ENCODE peak calls at places on chromosome 1, in four cellular contexts. C is left ventricle myocardium inferior; A is CD8-positive, alpha-beta T cell; J is OCI-LY7. Q is an unnamed sample. For H3K4me1, the result is how much of the 10 kb centered on the place peaks cover.

GRCh38 chr1:86542626-86543025 is 4.3 kb upstream of the CLCA4 start:
- DNase-seq in C (no peak), A (no peak), J (no peak), Q (peak)

GRCh38 chr1:50251592-50252165 is 143.0 kb downstream of the ELAVL4 start:
- DNase-seq in C (no peak), A (no peak), J (peak), Q (no peak)

GRCh38 chr1:8343464-8344001 is 25.6 kb downstream of the SLC45A1 start:
- DNase-seq in C (peak), A (no peak), J (no peak), Q (peak)

GRCh38 chr1:154176341-154176740 is 15.6 kb downstream of the TPM3 start:
- DNase-seq in C (no peak), A (no peak), J (no peak), Q (no peak)

GRCh38 chr1:34060331-34060730 is 104.7 kb downstream of the CSMD2 start:
- DNase-seq in C (no peak), A (no peak), J (no peak), Q (no peak)

GRCh38 chr1:219542828-219543518 is 69.9 kb downstream of the ZC3H11B start:
- DNase-seq in C (no peak), A (no peak), J (no peak), Q (peak)

GRCh38 chr1:60388092-60388987 is 314.8 kb upstream of the C1orf87 start:
- DNase-seq in C (no peak), A (no peak), J (no peak), Q (no peak)

GRCh38 chr1:25068829-25069228 is 138.8 kb upstream of the RUNX3 start:
- DNase-seq in C (no peak), A (no peak), J (peak), Q (no peak)

GRCh38 chr1:181166377-181167196 is 78.1 kb downstream of the IER5 start:
- DNase-seq in C (peak), A (peak), J (peak), Q (peak)

GRCh38 chr1:16352842-16353535 is 709 bp upstream of the FBXO42 start:
- DNase-seq in C (no peak), A (no peak), J (peak), Q (no peak)

DNA sequence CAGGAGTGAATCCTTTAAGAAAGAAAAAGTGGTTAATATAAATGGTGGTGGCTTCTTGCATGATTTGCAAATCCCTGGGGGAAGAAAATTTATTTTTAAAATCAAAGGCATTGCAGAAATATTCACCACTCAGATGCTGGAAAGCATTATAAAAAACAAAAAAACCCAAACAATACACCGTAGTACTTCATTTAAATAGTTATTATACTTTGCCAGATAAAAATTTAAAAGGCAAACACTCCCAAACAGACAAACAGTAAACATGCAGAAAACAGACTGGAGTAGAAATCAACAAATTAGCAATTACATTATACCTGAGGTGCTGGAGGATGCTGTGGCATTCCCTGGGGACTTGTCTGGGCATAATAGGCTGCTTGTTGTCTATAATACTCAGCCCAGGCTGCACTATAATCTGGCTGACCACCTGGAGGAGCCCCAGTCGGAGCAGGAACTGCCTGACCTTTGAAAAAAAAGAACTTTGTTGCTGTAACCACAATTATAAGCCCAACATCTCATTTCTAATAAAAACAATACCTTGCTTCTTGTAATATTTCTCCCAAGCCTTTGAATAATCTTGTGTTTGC is 29.9 kb downstream of the FUBP1 start:
- DNase-seq in C (no peak), A (no peak), J (peak), Q (peak)
- TF ChIP-seq CTCF in C (peak), A (no peak), J (peak), Q (peak)

GRCh38 chr1:233673947-233674431 is 60.1 kb downstream of the KCNK1 start:
- DNase-seq in C (no peak), A (no peak), J (no peak), Q (no peak)
- H3K27ac ChIP-seq in C (no peak), A (no peak), J (no peak), Q (no peak)

GRCh38 chr1:31422505-31423319 is 9.7 kb downstream of the SERINC2 start:
- DNase-seq in C (peak), A (peak), J (peak), Q (peak)
- H3K4me1 ChIP-seq in C (under half), A (under half), J (under half), Q (under half)

GRCh38 chr1:113903496-113904291 is 905 bp downstream of the AP4B1 start:
- DNase-seq in C (no peak), A (no peak), J (peak), Q (no peak)

GRCh38 chr1:113901171-113901570 is 3.4 kb downstream of the AP4B1 start:
- DNase-seq in C (no peak), A (no peak), J (no peak), Q (no peak)

GRCh38 chr1:113904292-113904673 is 316 bp downstream of the AP4B1 start:
- DNase-seq in C (no peak), A (no peak), J (peak), Q (no peak)

GRCh38 chr1:113904674-113905434 is at the start of the genes AP4B1 and DCLRE1B:
- DNase-seq in C (peak), A (peak), J (peak), Q (peak)

DNA sequence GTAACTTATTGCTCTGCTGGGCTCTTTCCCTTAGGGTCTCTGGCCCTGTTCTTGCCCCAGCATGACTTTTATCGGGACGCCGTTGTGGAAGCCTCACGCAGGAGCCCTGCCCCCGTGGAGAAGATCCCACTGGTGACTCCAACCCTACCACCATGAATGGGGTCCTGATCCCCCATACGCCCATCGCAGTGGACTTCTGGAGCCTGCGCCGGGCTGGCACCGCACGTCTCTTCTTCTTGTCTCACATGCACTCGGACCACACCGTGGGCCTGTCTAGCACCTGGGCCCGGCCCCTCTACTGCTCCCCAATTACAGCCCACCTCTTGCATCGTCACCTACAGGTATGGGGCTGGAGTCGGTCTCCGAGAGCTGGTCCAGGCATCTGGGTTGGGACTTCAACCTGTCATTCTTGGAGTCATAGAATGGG is 322 bp downstream of the DCLRE1B start:
- DNase-seq in C (peak), A (no peak), J (peak), Q (no peak)
- TF ChIP-seq CTCF in C (no peak), A (no peak), J (peak), Q (no peak)

DNA sequence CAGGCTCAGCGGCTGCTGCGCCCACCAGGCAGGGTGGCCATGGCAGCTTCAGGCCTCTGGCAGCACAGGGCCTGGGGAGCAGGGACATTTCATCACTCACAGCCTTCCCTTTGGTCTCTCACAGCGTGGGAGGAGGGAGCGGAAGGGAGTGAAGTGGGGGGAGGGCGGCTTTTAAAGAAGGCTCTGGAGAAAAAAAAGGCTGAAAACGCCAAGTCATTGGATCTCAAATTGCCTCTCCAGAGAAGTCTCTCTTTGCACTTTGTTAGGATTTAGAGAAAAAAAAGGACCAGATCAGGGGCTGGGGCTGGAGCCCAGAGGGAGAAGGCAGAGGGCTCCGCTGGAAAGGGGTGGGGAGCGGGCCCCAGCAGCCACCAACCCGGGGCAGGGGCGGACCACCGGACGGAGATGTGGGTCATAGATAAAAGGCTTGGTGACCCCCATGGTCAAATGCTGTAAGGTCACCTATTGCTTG is 209.9 kb downstream of the GRIK3 start:
- DNase-seq in C (no peak), A (no peak), J (no peak), Q (no peak)
- H3K27ac ChIP-seq in C (no peak), A (no peak), J (no peak), Q (no peak)

GRCh38 chr1:12188115-12188514 is 21.3 kb downstream of the TNFRSF1B start:
- DNase-seq in C (no peak), A (no peak), J (no peak), Q (no peak)
- H3K4me1 ChIP-seq in C (half or more), A (under half), J (under half), Q (under half)

GRCh38 chr1:183073320-183073719 is 50.1 kb downstream of the LAMC1 start:
- DNase-seq in C (no peak), A (no peak), J (no peak), Q (no peak)

GRCh38 chr1:183070234-183070922 is 47.2 kb downstream of the LAMC1 start:
- DNase-seq in C (no peak), A (no peak), J (no peak), Q (no peak)

GRCh38 chr1:183074215-183074614 is 51.0 kb downstream of the LAMC1 start:
- DNase-seq in C (no peak), A (no peak), J (no peak), Q (no peak)

GRCh38 chr1:183069562-183070216 is 46.5 kb downstream of the LAMC1 start:
- DNase-seq in C (no peak), A (no peak), J (no peak), Q (no peak)

DNA sequence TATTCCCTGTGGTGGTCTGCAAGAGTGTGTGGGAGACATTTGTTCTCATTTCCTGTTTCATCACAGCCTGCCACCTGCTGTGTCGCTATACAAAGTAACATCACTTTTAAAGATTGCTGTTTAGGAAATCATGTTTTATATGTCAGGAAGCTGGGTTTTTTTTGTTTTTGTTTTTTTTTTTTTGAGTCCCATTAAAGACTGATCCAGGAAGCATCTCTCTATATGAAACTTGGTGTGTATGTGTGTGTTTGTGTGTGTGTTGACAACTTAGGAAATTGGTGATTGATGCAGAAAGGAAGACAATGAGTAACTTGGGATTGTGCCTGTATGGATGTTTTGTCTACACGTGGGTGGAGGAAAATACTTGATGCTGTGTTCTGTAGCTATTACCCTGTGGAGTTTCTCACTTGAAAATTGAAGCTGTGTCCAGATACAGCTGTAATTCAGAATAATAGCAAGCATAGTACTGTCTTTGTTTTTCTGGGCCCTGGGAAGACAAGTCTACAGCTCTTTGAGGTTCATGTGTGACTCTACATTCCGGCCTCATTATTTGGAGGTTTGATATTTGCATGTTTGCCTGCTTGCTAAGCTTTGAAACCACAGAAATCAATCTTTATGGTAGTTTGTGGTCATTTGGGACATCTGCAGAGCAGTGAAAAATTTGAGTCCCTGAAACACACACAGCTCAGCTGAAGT is 47.9 kb downstream of the LAMC1 start:
- DNase-seq in C (no peak), A (no peak), J (peak), Q (no peak)
- TF ChIP-seq CTCF in C (no peak), A (no peak), J (peak), Q (no peak)

DNA sequence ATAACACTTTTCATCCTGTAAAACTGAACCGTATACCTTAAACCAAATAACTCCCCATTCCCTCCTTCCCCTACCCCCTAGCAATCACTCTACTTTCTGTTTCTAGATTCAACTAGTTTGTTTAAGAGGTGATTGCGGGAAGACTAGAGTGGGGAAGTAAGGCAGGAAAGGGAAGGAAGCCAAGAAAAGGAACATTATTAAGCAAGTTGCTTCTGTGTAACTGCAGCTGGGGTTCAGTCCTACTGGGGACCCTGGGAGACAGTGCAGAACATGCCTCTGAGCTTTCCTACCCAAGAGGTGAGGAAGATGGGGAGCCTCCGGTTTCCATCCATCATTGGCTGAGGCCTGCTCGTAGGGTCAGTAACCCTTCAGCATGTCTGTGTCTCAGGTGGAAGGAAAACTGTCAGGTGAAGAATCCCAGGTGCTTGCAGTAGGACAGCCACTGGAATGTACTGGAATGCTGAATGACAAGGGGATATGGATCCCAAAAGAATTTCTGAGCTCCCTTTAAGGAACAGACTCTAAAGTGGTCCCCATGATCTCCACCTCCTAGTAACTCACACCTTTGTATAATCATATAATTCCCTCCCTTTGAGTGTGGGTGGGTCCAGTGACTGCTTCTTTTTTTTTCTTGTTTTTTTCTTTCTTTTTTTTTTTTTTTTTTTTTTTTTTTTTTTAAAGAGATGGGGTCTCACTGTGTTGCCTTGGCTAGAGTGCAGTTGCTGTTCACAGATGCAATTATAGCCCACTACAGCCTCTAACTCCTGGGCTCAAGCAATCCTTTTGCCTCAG is 28.7 kb upstream of the H3-3A start:
- DNase-seq in C (no peak), A (no peak), J (no peak), Q (no peak)
- H3K27ac ChIP-seq in C (peak), A (no peak), J (no peak), Q (no peak)

GRCh38 chr1:226675720-226676357 is 63.2 kb downstream of the ITPKB start:
- DNase-seq in C (no peak), A (no peak), J (peak), Q (peak)

GRCh38 chr1:226678701-226679100 is 60.4 kb downstream of the ITPKB start:
- DNase-seq in C (no peak), A (peak), J (no peak), Q (no peak)

GRCh38 chr1:226678251-226678650 is 60.8 kb downstream of the ITPKB start:
- DNase-seq in C (no peak), A (no peak), J (no peak), Q (no peak)

GRCh38 chr1:226676381-226676780 is 62.7 kb downstream of the ITPKB start:
- DNase-seq in C (no peak), A (no peak), J (peak), Q (no peak)

GRCh38 chr1:226677121-226678020 is 61.7 kb downstream of the ITPKB start:
- DNase-seq in C (peak), A (peak), J (peak), Q (peak)
- H3K4me1 ChIP-seq in C (half or more), A (half or more), J (half or more), Q (under half)